ENCODE peak calls at places on chromosomes 2 and 18, in six cellular contexts. One of them, this sample, is unnamed.

GRCh38 chr2:102474785-102475184 is 1.8 kb downstream of the SLC9A4 start:
- DNase-seq in PC-9: no peak
- DNase-seq in LoVo: no peak
- DNase-seq in fibroblast of the aortic adventitia: no peak
- DNase-seq in NCI-H1092 treated with DMSO at 0.1 percent for 48 hours: no peak
- DNase-seq in ureter: no peak
- DNase-seq in this sample: no peak

GRCh38 chr2:6216234-6216633 is 524.0 kb downstream of the SOX11 start:
- DNase-seq in NCI-H1092 treated with DMSO at 0.1 percent for 48 hours: no peak
- DNase-seq in LoVo: no peak
- DNase-seq in fibroblast of the aortic adventitia: no peak
- DNase-seq in PC-9: no peak
- DNase-seq in ureter: no peak
- DNase-seq in this sample: no peak

GRCh38 chr2:190881074-190881479 is 456 bp downstream of the GLS start:
- DNase-seq in LoVo: no peak
- DNase-seq in ureter: no peak
- DNase-seq in fibroblast of the aortic adventitia: no peak
- DNase-seq in NCI-H1092 treated with DMSO at 0.1 percent for 48 hours: no peak
- DNase-seq in PC-9: no peak
- DNase-seq in this sample: no peak

GRCh38 chr2:10006248-10007147 is 36.9 kb upstream of the KLF11 start:
- DNase-seq in PC-9: no peak
- DNase-seq in NCI-H1092 treated with DMSO at 0.1 percent for 48 hours: peak
- DNase-seq in ureter: no peak
- DNase-seq in fibroblast of the aortic adventitia: no peak
- DNase-seq in LoVo: no peak
- DNase-seq in this sample: no peak

GRCh38 chr2:239202836-239203235 is 198.0 kb downstream of the HDAC4 start:
- DNase-seq in fibroblast of the aortic adventitia: no peak
- DNase-seq in ureter: no peak
- DNase-seq in LoVo: no peak
- DNase-seq in NCI-H1092 treated with DMSO at 0.1 percent for 48 hours: no peak
- DNase-seq in PC-9: no peak
- DNase-seq in this sample: no peak

GRCh38 chr2:1748741-1749488 is 4.6 kb upstream of the PXDN start:
- DNase-seq in PC-9: no peak
- DNase-seq in LoVo: no peak
- DNase-seq in fibroblast of the aortic adventitia: no peak
- DNase-seq in NCI-H1092 treated with DMSO at 0.1 percent for 48 hours: no peak
- DNase-seq in ureter: peak
- DNase-seq in this sample: no peak

GRCh38 chr2:172247203-172247602 is 144.5 kb upstream of the DLX2 start:
- DNase-seq in LoVo: no peak
- DNase-seq in PC-9: peak
- DNase-seq in fibroblast of the aortic adventitia: no peak
- DNase-seq in NCI-H1092 treated with DMSO at 0.1 percent for 48 hours: no peak
- DNase-seq in ureter: no peak
- DNase-seq in this sample: no peak

GRCh38 chr2:11508279-11508678 is 25.6 kb upstream of the GREB1 start:
- DNase-seq in LoVo: no peak
- DNase-seq in PC-9: no peak
- DNase-seq in ureter: no peak
- DNase-seq in fibroblast of the aortic adventitia: no peak
- DNase-seq in NCI-H1092 treated with DMSO at 0.1 percent for 48 hours: peak
- DNase-seq in this sample: no peak

GRCh38 chr2:70904371-70905216 is 31.1 kb upstream of the ATP6V1B1 start:
- DNase-seq in PC-9: no peak
- DNase-seq in ureter: no peak
- DNase-seq in fibroblast of the aortic adventitia: no peak
- DNase-seq in NCI-H1092 treated with DMSO at 0.1 percent for 48 hours: no peak
- DNase-seq in LoVo: no peak
- DNase-seq in this sample: no peak

GRCh38 chr18:9048808-9049494 is 53.5 kb upstream of the NDUFV2 start:
- DNase-seq in PC-9: no peak
- DNase-seq in ureter: no peak
- DNase-seq in fibroblast of the aortic adventitia: peak
- DNase-seq in LoVo: no peak
- DNase-seq in NCI-H1092 treated with DMSO at 0.1 percent for 48 hours: no peak
- DNase-seq in this sample: no peak

GRCh38 chr2:5020451-5020850 is 671.7 kb upstream of the SOX11 start:
- DNase-seq in ureter: no peak
- DNase-seq in fibroblast of the aortic adventitia: no peak
- DNase-seq in LoVo: no peak
- DNase-seq in PC-9: no peak
- DNase-seq in NCI-H1092 treated with DMSO at 0.1 percent for 48 hours: no peak
- DNase-seq in this sample: no peak

GRCh38 chr2:77179297-77179696 is 342.9 kb downstream of the LRRTM4 start:
- DNase-seq in fibroblast of the aortic adventitia: no peak
- DNase-seq in NCI-H1092 treated with DMSO at 0.1 percent for 48 hours: no peak
- DNase-seq in LoVo: no peak
- DNase-seq in ureter: no peak
- DNase-seq in PC-9: no peak
- DNase-seq in this sample: no peak

GRCh38 chr18:41526046-41526445 is 429.0 kb upstream of the PIK3C3 start:
- DNase-seq in NCI-H1092 treated with DMSO at 0.1 percent for 48 hours: no peak
- DNase-seq in ureter: no peak
- DNase-seq in PC-9: no peak
- DNase-seq in fibroblast of the aortic adventitia: no peak
- DNase-seq in LoVo: no peak
- DNase-seq in this sample: no peak

GRCh38 chr2:133411857-133412256 is 156.4 kb downstream of the NCKAP5 start:
- DNase-seq in fibroblast of the aortic adventitia: no peak
- DNase-seq in ureter: no peak
- DNase-seq in NCI-H1092 treated with DMSO at 0.1 percent for 48 hours: no peak
- DNase-seq in LoVo: no peak
- DNase-seq in PC-9: no peak
- DNase-seq in this sample: no peak

GRCh38 chr2:10238991-10239485 is 63.7 kb upstream of the HPCAL1 start:
- DNase-seq in LoVo: no peak
- DNase-seq in NCI-H1092 treated with DMSO at 0.1 percent for 48 hours: no peak
- DNase-seq in PC-9: no peak
- DNase-seq in ureter: no peak
- DNase-seq in fibroblast of the aortic adventitia: no peak
- DNase-seq in this sample: no peak

GRCh38 chr2:118576109-118576855 is 271.2 kb downstream of the EN1 start:
- DNase-seq in PC-9: no peak
- DNase-seq in LoVo: no peak
- DNase-seq in ureter: no peak
- DNase-seq in NCI-H1092 treated with DMSO at 0.1 percent for 48 hours: no peak
- DNase-seq in fibroblast of the aortic adventitia: peak
- DNase-seq in this sample: no peak

GRCh38 chr2:226227341-226227740 is 572.3 kb downstream of the IRS1 start:
- DNase-seq in fibroblast of the aortic adventitia: no peak
- DNase-seq in LoVo: no peak
- DNase-seq in PC-9: no peak
- DNase-seq in ureter: no peak
- DNase-seq in NCI-H1092 treated with DMSO at 0.1 percent for 48 hours: no peak
- DNase-seq in this sample: no peak

This sample was measured in gastrocnemius medialis.